ENCODE peak calls at places on chromosomes 2 and 18, in seven cellular contexts. One of them, this sample, is unnamed.

GRCh38 chr2:66696374-66696773 is 261.4 kb downstream of the MEIS1 start:
- DNase-seq in PC-9: no peak
- DNase-seq in stimulated activated CD4-positive, alpha-beta T cell treated with anti-CD3 and anti-CD28 coated beads, Interleukin-12 subunit alpha, Interleukin-12 subunit beta, amount 100 ng/mL, for 4 hours: no peak
- DNase-seq in stimulated activated CD8-positive, alpha-beta memory T cell treated with anti-CD3 and anti-CD28 coated beads, Interleukin-4, amount 100 ng/mL, for 24 hours: no peak
- DNase-seq in effector memory CD4-positive, alpha-beta T cell: no peak
- DNase-seq in T1000: no peak
- DNase-seq in transverse colon: no peak
- DNase-seq in this sample: no peak

GRCh38 chr2:11495844-11496271 is 29.9 kb upstream of the E2F6 start:
- DNase-seq in PC-9: no peak
- DNase-seq in stimulated activated CD4-positive, alpha-beta T cell treated with anti-CD3 and anti-CD28 coated beads, Interleukin-12 subunit alpha, Interleukin-12 subunit beta, amount 100 ng/mL, for 4 hours: no peak
- DNase-seq in stimulated activated CD8-positive, alpha-beta memory T cell treated with anti-CD3 and anti-CD28 coated beads, Interleukin-4, amount 100 ng/mL, for 24 hours: no peak
- DNase-seq in effector memory CD4-positive, alpha-beta T cell: no peak
- DNase-seq in T1000: no peak
- DNase-seq in transverse colon: no peak
- DNase-seq in this sample: no peak

GRCh38 chr18:28204154-28204553 is 27.2 kb upstream of the CDH2 start:
- DNase-seq in PC-9: peak
- DNase-seq in stimulated activated CD4-positive, alpha-beta T cell treated with anti-CD3 and anti-CD28 coated beads, Interleukin-12 subunit alpha, Interleukin-12 subunit beta, amount 100 ng/mL, for 4 hours: no peak
- DNase-seq in stimulated activated CD8-positive, alpha-beta memory T cell treated with anti-CD3 and anti-CD28 coated beads, Interleukin-4, amount 100 ng/mL, for 24 hours: no peak
- DNase-seq in effector memory CD4-positive, alpha-beta T cell: no peak
- DNase-seq in T1000: no peak
- DNase-seq in transverse colon: no peak
- DNase-seq in this sample: no peak

GRCh38 chr2:147006724-147007123 is 838.1 kb upstream of the ACVR2A start:
- DNase-seq in PC-9: no peak
- DNase-seq in stimulated activated CD4-positive, alpha-beta T cell treated with anti-CD3 and anti-CD28 coated beads, Interleukin-12 subunit alpha, Interleukin-12 subunit beta, amount 100 ng/mL, for 4 hours: no peak
- DNase-seq in stimulated activated CD8-positive, alpha-beta memory T cell treated with anti-CD3 and anti-CD28 coated beads, Interleukin-4, amount 100 ng/mL, for 24 hours: no peak
- DNase-seq in effector memory CD4-positive, alpha-beta T cell: no peak
- DNase-seq in T1000: no peak
- DNase-seq in transverse colon: no peak
- DNase-seq in this sample: no peak

GRCh38 chr18:79596451-79597175 is 83.0 kb upstream of the CTDP1 start:
- DNase-seq in PC-9: no peak
- DNase-seq in stimulated activated CD4-positive, alpha-beta T cell treated with anti-CD3 and anti-CD28 coated beads, Interleukin-12 subunit alpha, Interleukin-12 subunit beta, amount 100 ng/mL, for 4 hours: no peak
- DNase-seq in stimulated activated CD8-positive, alpha-beta memory T cell treated with anti-CD3 and anti-CD28 coated beads, Interleukin-4, amount 100 ng/mL, for 24 hours: no peak
- DNase-seq in effector memory CD4-positive, alpha-beta T cell: no peak
- DNase-seq in T1000: no peak
- DNase-seq in transverse colon: peak
- DNase-seq in this sample: no peak

GRCh38 chr2:150876201-150877085 is 385.2 kb downstream of the RBM43 start:
- DNase-seq in PC-9: no peak
- DNase-seq in stimulated activated CD4-positive, alpha-beta T cell treated with anti-CD3 and anti-CD28 coated beads, Interleukin-12 subunit alpha, Interleukin-12 subunit beta, amount 100 ng/mL, for 4 hours: no peak
- DNase-seq in stimulated activated CD8-positive, alpha-beta memory T cell treated with anti-CD3 and anti-CD28 coated beads, Interleukin-4, amount 100 ng/mL, for 24 hours: no peak
- DNase-seq in effector memory CD4-positive, alpha-beta T cell: no peak
- DNase-seq in T1000: no peak
- DNase-seq in transverse colon: no peak
- DNase-seq in this sample: no peak

GRCh38 chr2:145759228-145759940 is 1239.5 kb upstream of the ZEB2 start:
- DNase-seq in PC-9: no peak
- DNase-seq in stimulated activated CD4-positive, alpha-beta T cell treated with anti-CD3 and anti-CD28 coated beads, Interleukin-12 subunit alpha, Interleukin-12 subunit beta, amount 100 ng/mL, for 4 hours: no peak
- DNase-seq in stimulated activated CD8-positive, alpha-beta memory T cell treated with anti-CD3 and anti-CD28 coated beads, Interleukin-4, amount 100 ng/mL, for 24 hours: no peak
- DNase-seq in effector memory CD4-positive, alpha-beta T cell: no peak
- DNase-seq in T1000: no peak
- DNase-seq in transverse colon: no peak
- DNase-seq in this sample: no peak

GRCh38 chr2:156396126-156396525 is 40.1 kb upstream of the GPD2 start:
- DNase-seq in PC-9: peak
- DNase-seq in stimulated activated CD4-positive, alpha-beta T cell treated with anti-CD3 and anti-CD28 coated beads, Interleukin-12 subunit alpha, Interleukin-12 subunit beta, amount 100 ng/mL, for 4 hours: no peak
- DNase-seq in stimulated activated CD8-positive, alpha-beta memory T cell treated with anti-CD3 and anti-CD28 coated beads, Interleukin-4, amount 100 ng/mL, for 24 hours: no peak
- DNase-seq in effector memory CD4-positive, alpha-beta T cell: no peak
- DNase-seq in T1000: no peak
- DNase-seq in transverse colon: no peak
- DNase-seq in this sample: no peak

GRCh38 chr2:204339212-204339715 is 206.0 kb upstream of the PARD3B start:
- DNase-seq in PC-9: no peak
- DNase-seq in stimulated activated CD4-positive, alpha-beta T cell treated with anti-CD3 and anti-CD28 coated beads, Interleukin-12 subunit alpha, Interleukin-12 subunit beta, amount 100 ng/mL, for 4 hours: no peak
- DNase-seq in stimulated activated CD8-positive, alpha-beta memory T cell treated with anti-CD3 and anti-CD28 coated beads, Interleukin-4, amount 100 ng/mL, for 24 hours: no peak
- DNase-seq in effector memory CD4-positive, alpha-beta T cell: no peak
- DNase-seq in T1000: no peak
- DNase-seq in transverse colon: no peak
- DNase-seq in this sample: no peak

GRCh38 chr2:118841828-118842461 is 5.5 kb downstream of the EN1 start:
- DNase-seq in PC-9: no peak
- DNase-seq in stimulated activated CD4-positive, alpha-beta T cell treated with anti-CD3 and anti-CD28 coated beads, Interleukin-12 subunit alpha, Interleukin-12 subunit beta, amount 100 ng/mL, for 4 hours: no peak
- DNase-seq in stimulated activated CD8-positive, alpha-beta memory T cell treated with anti-CD3 and anti-CD28 coated beads, Interleukin-4, amount 100 ng/mL, for 24 hours: no peak
- DNase-seq in effector memory CD4-positive, alpha-beta T cell: no peak
- DNase-seq in T1000: no peak
- DNase-seq in transverse colon: no peak
- DNase-seq in this sample: no peak